ENCODE peak calls at places on chromosomes 1 and 21, in eight cellular contexts. N is CD4-positive, alpha-beta memory T cell; U is thoracic aorta; Z is AG04450; A is ovary; Y is dorsolateral prefrontal cortex; M is A549; Q is IMR-90. S is an unnamed sample.

GRCh38 chr1:15956150-15956549 is 19.8 kb downstream of the ZBTB17 start:
- DNase-seq in N (no peak), U (no peak), Z (no peak), A (no peak), Y (no peak), M (no peak), Q (peak), S (no peak)

GRCh38 chr1:2629627-2630497 is 3.0 kb downstream of the MMEL1 start:
- DNase-seq in N (no peak), U (no peak), Z (no peak), A (no peak), Y (peak), M (no peak), Q (no peak), S (no peak)

GRCh38 chr21:40120944-40121575 is 253.8 kb downstream of the PCP4 start:
- DNase-seq in N (no peak), U (no peak), Z (no peak), A (no peak), Y (no peak), M (peak), Q (peak), S (no peak)

GRCh38 chr1:90201467-90202358 is 206.8 kb downstream of the ZNF326 start:
- DNase-seq in N (no peak), U (no peak), Z (peak), A (no peak), Y (no peak), M (peak), Q (peak), S (no peak)

GRCh38 chr21:42737969-42738590 is 84.7 kb downstream of the PDE9A start:
- DNase-seq in N (no peak), U (no peak), Z (no peak), A (peak), Y (no peak), M (no peak), Q (no peak), S (no peak)

GRCh38 chr1:42055061-42055460 is 98.1 kb upstream of the GUCA2B start:
- DNase-seq in N (no peak), U (no peak), Z (no peak), A (no peak), Y (no peak), M (no peak), Q (no peak), S (no peak)

GRCh38 chr1:155126494-155127104 is 1.1 kb upstream of the EFNA1 start:
- DNase-seq in N (peak), U (no peak), Z (no peak), A (no peak), Y (peak), M (peak), Q (peak), S (peak)

GRCh38 chr1:27392778-27393635 is 585 bp downstream of the GPR3 start:
- DNase-seq in N (no peak), U (no peak), Z (no peak), A (no peak), Y (no peak), M (peak), Q (no peak), S (no peak)

GRCh38 chr1:112423207-112423606 is 27.2 kb downstream of the CTTNBP2NL start:
- DNase-seq in N (no peak), U (no peak), Z (no peak), A (no peak), Y (no peak), M (no peak), Q (no peak), S (no peak)

GRCh38 chr21:36609654-36610053 is 89.3 kb upstream of the SIM2 start:
- DNase-seq in N (no peak), U (no peak), Z (no peak), A (no peak), Y (no peak), M (no peak), Q (no peak), S (no peak)

GRCh38 chr1:110829955-110830553 is 42.9 kb upstream of the CD53 start:
- DNase-seq in N (peak), U (no peak), Z (no peak), A (no peak), Y (no peak), M (peak), Q (peak), S (no peak)

GRCh38 chr1:40861227-40862003 is 748 bp downstream of the CITED4 start:
- DNase-seq in N (no peak), U (no peak), Z (no peak), A (peak), Y (peak), M (no peak), Q (peak), S (no peak)

GRCh38 chr1:90721210-90722194 is 4.4 kb upstream of the BARHL2 start:
- DNase-seq in N (no peak), U (no peak), Z (peak), A (no peak), Y (no peak), M (peak), Q (peak), S (peak)

GRCh38 chr21:22791986-22792560 is 1793.9 kb downstream of the NCAM2 start:
- DNase-seq in N (no peak), U (no peak), Z (peak), A (no peak), Y (no peak), M (peak), Q (peak), S (peak)

GRCh38 chr1:62071695-62072094 is 123.0 kb upstream of the L1TD1 start:
- DNase-seq in N (no peak), U (no peak), Z (no peak), A (no peak), Y (no peak), M (no peak), Q (no peak), S (no peak)

DNA sequence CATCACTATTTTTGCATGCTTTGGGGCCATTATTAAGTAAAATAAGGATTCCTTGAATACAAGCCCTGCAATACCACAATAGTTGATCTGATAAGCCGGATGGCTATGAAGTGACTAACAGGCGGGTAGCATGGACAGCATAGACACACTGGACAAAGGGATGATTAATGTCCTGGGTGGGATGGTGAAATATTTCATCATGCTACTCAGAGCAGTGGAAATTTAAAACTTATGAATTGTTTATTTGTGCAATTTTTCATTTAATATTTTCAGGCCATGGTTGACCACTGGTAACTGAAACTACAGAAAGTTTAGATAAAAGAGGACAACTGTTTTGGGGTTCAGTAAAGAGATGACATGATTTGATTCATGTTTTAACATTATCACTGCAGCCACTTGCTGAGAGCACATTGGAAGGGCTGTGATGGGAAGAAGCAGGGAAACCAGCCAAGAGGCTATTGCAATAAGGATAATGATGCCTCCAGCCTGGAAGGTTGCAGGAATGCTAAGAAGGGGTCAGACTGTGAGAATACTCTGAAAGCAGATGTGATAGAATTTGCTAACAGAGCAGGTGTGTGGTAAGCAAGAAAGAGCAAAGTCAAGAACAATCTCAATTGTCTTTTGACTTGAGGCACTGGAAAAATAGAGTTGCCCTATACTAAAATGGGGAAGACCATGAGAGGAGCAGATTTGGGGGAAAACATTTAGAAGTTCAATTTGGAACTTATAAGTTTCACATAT is 62.5 kb upstream of the TNFSF4 start:
- DNase-seq in N (no peak), U (no peak), Z (peak), A (no peak), Y (no peak), M (peak), Q (peak), S (no peak)
- H3K27ac ChIP-seq in N (no peak), U (no peak), Z (no peak), A (no peak), Y (no peak), M (peak), Q (no peak), S (no peak)

GRCh38 chr21:26941436-26941835 is 25.5 kb downstream of the ADAMTS5 start:
- DNase-seq in N (no peak), U (no peak), Z (no peak), A (no peak), Y (no peak), M (no peak), Q (peak), S (no peak)
- H3K27ac ChIP-seq in N (no peak), U (no peak), Z (no peak), A (no peak), Y (no peak), M (no peak), Q (no peak), S (no peak)

GRCh38 chr1:205962821-205963221 is 19.6 kb upstream of the SLC26A9 start:
- DNase-seq in N (no peak), U (no peak), Z (no peak), A (no peak), Y (no peak), M (no peak), Q (no peak), S (no peak)
- H3K27ac ChIP-seq in N (no peak), U (no peak), Z (no peak), A (no peak), Y (no peak), M (no peak), Q (no peak), S (no peak)

GRCh38 chr1:235017191-235017590 is 111.4 kb downstream of the TOMM20 start:
- DNase-seq in N (no peak), U (no peak), Z (no peak), A (no peak), Y (no peak), M (no peak), Q (no peak), S (no peak)
- H3K27ac ChIP-seq in N (no peak), U (no peak), Z (peak), A (no peak), Y (no peak), M (peak), Q (no peak), S (no peak)

DNA sequence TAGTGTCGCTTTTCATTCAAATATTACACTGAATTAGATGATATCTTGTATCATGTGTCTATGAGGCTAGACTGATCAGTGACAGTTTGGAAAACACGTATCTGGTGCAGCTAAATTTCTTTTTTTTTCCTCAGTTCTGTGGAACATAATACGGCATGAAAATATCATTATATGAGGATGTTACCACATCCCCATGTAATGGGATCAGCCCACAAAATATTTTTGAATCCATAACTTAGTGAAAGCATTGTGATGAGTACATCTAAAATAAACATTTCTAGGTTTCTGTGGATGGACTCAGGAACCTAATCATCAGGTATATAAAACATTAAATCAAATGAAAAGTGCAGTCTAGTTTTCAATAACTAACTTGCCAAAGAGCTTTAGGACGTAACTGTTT is 356.3 kb downstream of the USP25 start:
- DNase-seq in N (no peak), U (no peak), Z (no peak), A (no peak), Y (no peak), M (no peak), Q (no peak), S (no peak)
- H3K27ac ChIP-seq in N (no peak), U (no peak), Z (no peak), A (no peak), Y (peak), M (no peak), Q (no peak), S (peak)